ENCODE peak calls at places on chromosomes 7 and 10, in four cellular contexts. E, T, Y and B are unnamed samples.

GRCh38 chr7:22168129-22168634 is 188.8 kb downstream of the RAPGEF5 start:
- DNase-seq in Y (no peak), T (no peak), E (no peak), B (no peak)

GRCh38 chr10:5023126-5023701 is 19.6 kb upstream of the AKR1C2 start:
- DNase-seq in E (no peak), T (no peak), Y (no peak), B (no peak)

GRCh38 chr7:96826089-96826488 is 116.4 kb upstream of the SEM1 start:
- DNase-seq in T (no peak), E (no peak), Y (no peak), B (no peak)

GRCh38 chr10:13441476-13441875 is 87.3 kb downstream of the BEND7 start:
- DNase-seq in E (no peak), T (no peak), Y (no peak), B (no peak)

GRCh38 chr7:91034459-91035368 is 229.5 kb upstream of the FZD1 start:
- DNase-seq in Y (peak; percentile 58), T (peak; percentile 85), E (no peak), B (peak; percentile 47)

GRCh38 chr10:7239312-7239985 is 171.4 kb downstream of the SFMBT2 start:
- DNase-seq in T (no peak), Y (no peak), E (no peak), B (no peak)

GRCh38 chr7:140667476-140667875 is 5.3 kb upstream of the ADCK2 start:
- DNase-seq in Y (no peak), E (no peak), T (no peak), B (no peak)

GRCh38 chr10:101840102-101840684 is 3.4 kb downstream of the KCNIP2 start:
- DNase-seq in Y (peak; percentile 20), T (peak; percentile 69), E (no peak), B (no peak)

GRCh38 chr7:50308301-50309129 is 4.0 kb downstream of the IKZF1 start:
- DNase-seq in Y (no peak), E (no peak), T (no peak), B (no peak)

GRCh38 chr7:128117691-128118090 is 86.5 kb upstream of the LRRC4 start:
- DNase-seq in E (no peak), T (no peak), Y (no peak), B (no peak)

GRCh38 chr7:67387851-67388250 is 391.2 kb downstream of the TYW1 start:
- DNase-seq in E (no peak), T (no peak), Y (no peak), B (no peak)

GRCh38 chr7:91082854-91083495 is 181.3 kb upstream of the FZD1 start:
- DNase-seq in Y (peak; percentile 49), T (no peak), E (no peak), B (no peak)

GRCh38 chr7:142412551-142413193 is 154.8 kb upstream of the PRSS58 start:
- DNase-seq in Y (peak; percentile 64), E (no peak), T (peak; percentile 81), B (peak; percentile 60)

GRCh38 chr7:2038876-2039728 is 193.6 kb downstream of the MAD1L1 start:
- DNase-seq in T (no peak), E (no peak), Y (no peak), B (no peak)

GRCh38 chr7:149690688-149691446 is 82.5 kb downstream of the ZNF467 start:
- DNase-seq in E (no peak), T (peak; percentile 95), Y (peak; percentile 90), B (peak; percentile 82)

GRCh38 chr10:108358912-108359311 is 1194.4 kb upstream of the SORCS1 start:
- DNase-seq in Y (peak; percentile 92), E (no peak), T (no peak), B (no peak)

GRCh38 chr10:61589547-61590243 is 73.0 kb upstream of the CABCOCO1 start:
- DNase-seq in E (no peak), Y (no peak), T (no peak), B (no peak)

GRCh38 chr7:30717181-30717580 is 34.8 kb upstream of the INMT start:
- DNase-seq in T (peak; percentile 71), Y (no peak), E (no peak), B (peak; percentile 66)

GRCh38 chr10:69955211-69955805 is 97.3 kb upstream of the MACROH2A2 start:
- DNase-seq in E (no peak), T (peak; percentile 62), Y (no peak), B (no peak)

GRCh38 chr7:119964640-119965542 is 308.1 kb upstream of the KCND2 start:
- DNase-seq in Y (peak; percentile 35), E (no peak), T (no peak), B (no peak)

GRCh38 chr10:102758226-102758932 is 14.6 kb downstream of the WBP1L start:
- DNase-seq in T (no peak), Y (no peak), E (no peak), B (peak; percentile 81)

GRCh38 chr10:48748573-48748972 is 63.9 kb downstream of the WDFY4 start:
- DNase-seq in E (no peak), Y (no peak), T (peak; percentile 16), B (no peak)

GRCh38 chr10:74051729-74052342 is 53.9 kb downstream of the VCL start:
- DNase-seq in Y (no peak), E (no peak), T (peak; percentile 71), B (no peak)